ENCODE peak calls at places on chromosomes 12 and 14, in six cellular contexts. W is activated T-cell treated with anti-CD3 and anti-CD28 coated beads for 24 hours; I is iris pigment epithelial cell; X is WTC11; V is left cardiac atrium; A is stimulated activated CD8-positive, alpha-beta memory T cell treated with anti-CD3 and anti-CD28 coated beads, Interleukin-12 subunit alpha, Interleukin-12 subunit beta, amount 100 ng/mL, for 4 hours. N is an unnamed sample.

GRCh38 chr14:80906946-80907345 is 34.6 kb downstream of the CEP128 start:
- DNase-seq in W (no peak), I (no peak), X (no peak), V (no peak), A (no peak), N (no peak)

GRCh38 chr14:53668861-53669260 is 287.8 kb downstream of the BMP4 start:
- DNase-seq in W (no peak), I (peak; percentile 3), X (no peak), V (no peak), A (no peak), N (no peak)

GRCh38 chr12:126627596-126627995 is 1562.4 kb downstream of the AACS start:
- DNase-seq in W (no peak), I (no peak), X (no peak), V (no peak), A (no peak), N (no peak)

GRCh38 chr14:68476212-68476964 is 316.5 kb downstream of the ZFP36L1 start:
- DNase-seq in W (no peak), I (peak; percentile 99), X (no peak), V (peak; percentile 69), A (no peak), N (peak; percentile 24)

GRCh38 chr12:5102261-5102789 is 58.6 kb downstream of the KCNA5 start:
- DNase-seq in W (no peak), I (no peak), X (no peak), V (no peak), A (no peak), N (no peak)

GRCh38 chr12:109741286-109741969 is 27.8 kb downstream of the FAM222A start:
- DNase-seq in W (no peak), I (no peak), X (peak; percentile 4), V (peak; percentile 12), A (no peak), N (no peak)

GRCh38 chr12:126582231-126582630 is 1517.0 kb downstream of the AACS start:
- DNase-seq in W (no peak), I (peak; percentile 18), X (no peak), V (no peak), A (no peak), N (no peak)

GRCh38 chr14:99604766-99605298 is 825 bp upstream of the CCDC85C start:
- DNase-seq in W (no peak), I (no peak), X (peak; percentile 46), V (no peak), A (peak; percentile 12), N (peak; percentile 60)

GRCh38 chr12:54352022-54352531 is 12.2 kb downstream of the GPR84 start:
- DNase-seq in W (no peak), I (peak; percentile 77), X (peak; percentile 70), V (peak; percentile 43), A (peak; percentile 11), N (peak; percentile 92)

N was measured in GM23338.